ENCODE peak calls at places on chromosome 5, in four cellular contexts. D, Q, N and G are unnamed samples.

GRCh38 chr5:139376364-139376763 is 6.7 kb downstream of the SLC23A1 start:
- DNase-seq in D (no peak), Q (no peak), N (no peak), G (no peak)

GRCh38 chr5:165457854-165458481 is 1952.5 kb downstream of the MAT2B start:
- DNase-seq in D (no peak), Q (no peak), N (no peak), G (peak; percentile 32)

GRCh38 chr5:109455598-109456096 is 45.9 kb upstream of the PJA2 start:
- DNase-seq in D (no peak), Q (no peak), N (no peak), G (no peak)

GRCh38 chr5:137836997-137837396 is 30.7 kb upstream of the MYOT start:
- DNase-seq in D (no peak), Q (no peak), N (no peak), G (no peak)

GRCh38 chr5:141785135-141785534 is 93.1 kb downstream of the PCDH1 start:
- DNase-seq in D (no peak), Q (no peak), N (no peak), G (no peak)

GRCh38 chr5:115770466-115770865 is 46.0 kb downstream of the CDO1 start:
- DNase-seq in D (no peak), Q (no peak), N (no peak), G (peak; percentile 79)

GRCh38 chr5:89289604-89290003 is 406.6 kb upstream of the MEF2C start:
- DNase-seq in D (no peak), Q (no peak), N (no peak), G (no peak)

GRCh38 chr5:146283344-146283761 is 55.3 kb upstream of the POU4F3 start:
- DNase-seq in D (no peak), Q (no peak), N (no peak), G (no peak)

GRCh38 chr5:150645070-150645700 is 4.7 kb downstream of the SYNPO start:
- DNase-seq in D (peak; percentile 10), Q (no peak), N (no peak), G (no peak)

GRCh38 chr5:135447298-135447929 is at the start of gene DCANP1:
- DNase-seq in D (no peak), Q (no peak), N (no peak), G (no peak)

GRCh38 chr5:73858786-73859185 is 232.8 kb downstream of the ARHGEF28 start:
- DNase-seq in D (no peak), Q (no peak), N (no peak), G (no peak)

GRCh38 chr5:180250329-180250728 is 41.3 kb upstream of the RASGEF1C start:
- DNase-seq in D (no peak), Q (no peak), N (no peak), G (no peak)

GRCh38 chr5:31235381-31235780 is 41.9 kb downstream of the CDH6 start:
- DNase-seq in D (no peak), Q (no peak), N (no peak), G (no peak)

GRCh38 chr5:171367424-171368370 is 20.0 kb upstream of the NPM1 start:
- DNase-seq in D (no peak), Q (no peak), N (no peak), G (no peak)

GRCh38 chr5:103918668-103919367 is 356.2 kb upstream of the NUDT12 start:
- DNase-seq in D (no peak), Q (no peak), N (no peak), G (no peak)

GRCh38 chr5:96721351-96721970 is 59.3 kb downstream of the CAST start:
- DNase-seq in D (no peak), Q (no peak), N (no peak), G (no peak)

GRCh38 chr5:76622973-76623596 is at the start of gene F2RL2:
- DNase-seq in D (no peak), Q (no peak), N (no peak), G (peak; percentile 49)

GRCh38 chr5:145853952-145854351 is 18.8 kb upstream of the PRELID2 start:
- DNase-seq in D (no peak), Q (no peak), N (no peak), G (no peak)

GRCh38 chr5:149060325-149060724 is 2.5 kb downstream of the SH3TC2 start:
- DNase-seq in D (no peak), Q (peak; percentile 48), N (no peak), G (no peak)

GRCh38 chr5:167898361-167899042 is 392.9 kb upstream of the WWC1 start:
- DNase-seq in D (no peak), Q (no peak), N (no peak), G (no peak)